ENCODE peak calls at places on chromosomes 1 and 21, in nine cellular contexts. E is H4; N is stimulated activated CD4-positive, alpha-beta T cell treated with anti-CD3 and anti-CD28 coated beads, Interleukin-1b, Interleukin-23, amount 100 ng/mL, for 24 hours; W is T-helper 2 cell; L is NCI-H524 treated with DMSO at 0.1 percent for 48 hours; K is nucleus accumbens; G is activated CD8-positive, alpha-beta memory T cell treated with anti-CD3 and anti-CD28 coated beads for 24 hours; T is NCI-H1092; Q is EH. P is an unnamed sample.

GRCh38 chr1:112064344-112064743 is 74.9 kb upstream of the KCND3 start:
- DNase-seq in W (no peak), Q (no peak), T (no peak), E (no peak), G (no peak), L (no peak), K (no peak), N (no peak), P (no peak)

GRCh38 chr1:68232354-68233148 is at the start of gene WLS:
- DNase-seq in K (peak; percentile 51), E (peak; percentile 84), Q (peak; percentile 79), T (peak; percentile 71), W (no peak), G (no peak), N (no peak), L (no peak), P (peak; percentile 90)

GRCh38 chr1:10178602-10179407 is 31.6 kb upstream of the KIF1B start:
- DNase-seq in L (no peak), G (no peak), T (no peak), Q (peak; percentile 46), N (no peak), W (no peak), E (no peak), K (peak; percentile 16), P (no peak)

GRCh38 chr1:183730107-183730724 is 74.7 kb upstream of the RGL1 start:
- DNase-seq in G (no peak), W (no peak), Q (no peak), L (no peak), T (no peak), N (no peak), K (no peak), E (no peak), P (no peak)

GRCh38 chr1:155261401-155261887 is 716 bp downstream of the SCAMP3 start:
- DNase-seq in N (no peak), Q (peak; percentile 39), W (peak; percentile 70), E (no peak), L (no peak), K (no peak), T (no peak), G (no peak), P (peak; percentile 85)

GRCh38 chr1:231064418-231064817 is 24.4 kb upstream of the FAM89A start:
- DNase-seq in W (no peak), E (no peak), T (no peak), K (no peak), G (no peak), L (no peak), N (no peak), Q (no peak), P (no peak)

GRCh38 chr21:44718571-44718970 is 7.2 kb upstream of the TSPEAR start:
- DNase-seq in E (no peak), K (no peak), Q (no peak), W (no peak), G (no peak), L (no peak), T (no peak), N (no peak), P (peak; percentile 30)

GRCh38 chr1:50123071-50123470 is 14.4 kb downstream of the ELAVL4 start:
- DNase-seq in E (no peak), W (no peak), T (no peak), L (no peak), N (no peak), K (no peak), Q (no peak), G (no peak), P (no peak)

GRCh38 chr1:160363010-160363409 is 3.9 kb upstream of the NHLH1 start:
- DNase-seq in W (no peak), Q (no peak), K (no peak), E (no peak), N (no peak), L (no peak), T (no peak), G (peak; percentile 35), P (no peak)

P was measured in osteoblast.